ENCODE peak calls at places on chromosomes 16 and 17, in six cellular contexts. One of them, this sample, is unnamed.
A peak's percentile ranks its signal among the peaks of the same experiment; 100 is the strongest.

GRCh38 chr17:62857526-62857925 is 49.4 kb upstream of the MARCHF10 start:
- DNase-seq in endothelial cell of umbilical vein: no peak
- DNase-seq in spleen: no peak
- DNase-seq in stomach: no peak
- DNase-seq in body of pancreas: no peak
- DNase-seq in PC-3: no peak
- DNase-seq in this sample: no peak

GRCh38 chr17:21360048-21360447 is 16.1 kb upstream of the KCNJ12 start:
- DNase-seq in endothelial cell of umbilical vein: no peak
- DNase-seq in spleen: no peak
- DNase-seq in stomach: no peak
- DNase-seq in body of pancreas: no peak
- DNase-seq in PC-3: no peak
- DNase-seq in this sample: no peak

GRCh38 chr16:52235186-52235585 is 311.8 kb downstream of the TOX3 start:
- DNase-seq in endothelial cell of umbilical vein: no peak
- DNase-seq in spleen: no peak
- DNase-seq in stomach: no peak
- DNase-seq in body of pancreas: no peak
- DNase-seq in PC-3: no peak
- DNase-seq in this sample: no peak

GRCh38 chr16:68737046-68737729 is at the start of gene CDH1:
- DNase-seq in endothelial cell of umbilical vein: no peak
- DNase-seq in spleen: peak; percentile 79
- DNase-seq in stomach: peak; percentile 97
- DNase-seq in body of pancreas: peak; percentile 98
- DNase-seq in PC-3: peak; percentile 86
- DNase-seq in this sample: no peak

GRCh38 chr17:20774472-20775135 is 195.1 kb downstream of the CDRT15L2 start:
- DNase-seq in endothelial cell of umbilical vein: no peak
- DNase-seq in spleen: no peak
- DNase-seq in stomach: no peak
- DNase-seq in body of pancreas: no peak
- DNase-seq in PC-3: no peak
- DNase-seq in this sample: no peak

GRCh38 chr16:22671301-22672076 is 142.5 kb upstream of the HS3ST2 start:
- DNase-seq in endothelial cell of umbilical vein: no peak
- DNase-seq in spleen: no peak
- DNase-seq in stomach: no peak
- DNase-seq in body of pancreas: no peak
- DNase-seq in PC-3: peak; percentile 43
- DNase-seq in this sample: no peak

GRCh38 chr17:58329035-58329807 is 626 bp upstream of the TSPOAP1 start:
- DNase-seq in endothelial cell of umbilical vein: no peak
- DNase-seq in spleen: peak; percentile 93
- DNase-seq in stomach: peak; percentile 37
- DNase-seq in body of pancreas: no peak
- DNase-seq in PC-3: no peak
- DNase-seq in this sample: peak; percentile 83

GRCh38 chr16:89695875-89696597 is 5.5 kb downstream of the SPATA2L start:
- DNase-seq in endothelial cell of umbilical vein: no peak
- DNase-seq in spleen: peak; percentile 71
- DNase-seq in stomach: no peak
- DNase-seq in body of pancreas: no peak
- DNase-seq in PC-3: no peak
- DNase-seq in this sample: no peak

GRCh38 chr17:80117491-80118401 is 16.4 kb downstream of the GAA start:
- DNase-seq in endothelial cell of umbilical vein: no peak
- DNase-seq in spleen: peak; percentile 74
- DNase-seq in stomach: no peak
- DNase-seq in body of pancreas: no peak
- DNase-seq in PC-3: no peak
- DNase-seq in this sample: no peak
- H3K4me1 ChIP-seq in endothelial cell of umbilical vein: no peaks in the 10 kb centered on the region
- H3K4me1 ChIP-seq in spleen: no peaks in the 10 kb centered on the region
- H3K4me1 ChIP-seq in stomach: no peaks in the 10 kb centered on the region
- H3K4me1 ChIP-seq in body of pancreas: no peaks in the 10 kb centered on the region
- H3K4me1 ChIP-seq in PC-3: no peaks in the 10 kb centered on the region
- H3K4me1 ChIP-seq in this sample: no peaks in the 10 kb centered on the region

GRCh38 chr17:64455993-64456885 is 7.3 kb downstream of the MILR1 start:
- DNase-seq in endothelial cell of umbilical vein: no peak
- DNase-seq in spleen: no peak
- DNase-seq in stomach: no peak
- DNase-seq in body of pancreas: no peak
- DNase-seq in PC-3: no peak
- DNase-seq in this sample: no peak
- H3K4me3 ChIP-seq in endothelial cell of umbilical vein: no peak overlapping the region
- H3K4me3 ChIP-seq in spleen: no peak overlapping the region
- H3K4me3 ChIP-seq in stomach: no peak overlapping the region
- H3K4me3 ChIP-seq in body of pancreas: no peak overlapping the region
- H3K4me3 ChIP-seq in PC-3: no peak overlapping the region
- H3K4me3 ChIP-seq in this sample: no peak overlapping the region

GRCh38 chr17:9661027-9661426 is 15.7 kb downstream of the USP43 start:
- DNase-seq in endothelial cell of umbilical vein: no peak
- DNase-seq in spleen: no peak
- DNase-seq in stomach: no peak
- DNase-seq in body of pancreas: no peak
- DNase-seq in PC-3: no peak
- DNase-seq in this sample: no peak

GRCh38 chr17:9658593-9659211 is 13.4 kb downstream of the USP43 start:
- DNase-seq in endothelial cell of umbilical vein: no peak
- DNase-seq in spleen: no peak
- DNase-seq in stomach: no peak
- DNase-seq in body of pancreas: no peak
- DNase-seq in PC-3: no peak
- DNase-seq in this sample: peak; percentile 50
- H3K27me3 ChIP-seq in endothelial cell of umbilical vein: no peaks in the 10 kb centered on the region
- H3K27me3 ChIP-seq in spleen: no peaks in the 10 kb centered on the region
- H3K27me3 ChIP-seq in stomach: no peaks in the 10 kb centered on the region
- H3K27me3 ChIP-seq in body of pancreas: no peaks in the 10 kb centered on the region
- H3K27me3 ChIP-seq in PC-3: no peaks in the 10 kb centered on the region
- H3K27me3 ChIP-seq in this sample: no peaks in the 10 kb centered on the region

DNA sequence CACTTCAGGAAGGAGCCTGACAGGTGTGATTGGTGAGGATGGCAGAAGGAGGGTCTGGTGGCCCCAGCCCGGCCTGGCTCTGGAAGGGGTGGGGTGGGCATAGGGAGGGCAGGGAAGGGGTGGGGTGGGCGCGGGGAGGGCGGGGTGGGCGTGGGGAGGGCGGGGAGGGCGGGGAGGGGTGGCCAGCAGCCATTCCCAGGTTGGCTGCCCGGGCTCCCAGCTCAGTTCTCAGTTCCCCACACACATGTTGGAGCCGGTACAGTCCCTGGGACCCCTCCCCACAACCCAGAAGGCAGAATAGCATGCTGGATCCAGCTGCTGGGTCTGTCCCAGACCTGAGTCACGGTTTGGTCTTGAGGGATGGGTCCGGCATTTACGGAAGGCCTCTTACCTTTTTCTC is 6.2 kb downstream of the MRPL28 start:
- DNase-seq in endothelial cell of umbilical vein: no peak
- DNase-seq in spleen: no peak
- DNase-seq in stomach: no peak
- DNase-seq in body of pancreas: no peak
- DNase-seq in PC-3: no peak
- DNase-seq in this sample: no peak
- H3K4me1 ChIP-seq in endothelial cell of umbilical vein: no peaks in the 10 kb centered on the region
- H3K4me1 ChIP-seq in spleen: no peaks in the 10 kb centered on the region
- H3K4me1 ChIP-seq in stomach: peaks cover 16% of the 10 kb centered on the region
- H3K4me1 ChIP-seq in body of pancreas: peaks cover 16% of the 10 kb centered on the region
- H3K4me1 ChIP-seq in PC-3: peaks cover 2% of the 10 kb centered on the region
- H3K4me1 ChIP-seq in this sample: no peaks in the 10 kb centered on the region

GRCh38 chr16:25031132-25031440 is 15.9 kb upstream of the ARHGAP17 start:
- DNase-seq in endothelial cell of umbilical vein: no peak
- DNase-seq in spleen: no peak
- DNase-seq in stomach: no peak
- DNase-seq in body of pancreas: no peak
- DNase-seq in PC-3: no peak
- DNase-seq in this sample: no peak

GRCh38 chr16:25033852-25034251 is 18.7 kb upstream of the ARHGAP17 start:
- DNase-seq in endothelial cell of umbilical vein: no peak
- DNase-seq in spleen: no peak
- DNase-seq in stomach: no peak
- DNase-seq in body of pancreas: no peak
- DNase-seq in PC-3: no peak
- DNase-seq in this sample: no peak

GRCh38 chr16:25031441-25032307 is 16.5 kb upstream of the ARHGAP17 start:
- DNase-seq in endothelial cell of umbilical vein: peak; percentile 96
- DNase-seq in spleen: peak; percentile 97
- DNase-seq in stomach: peak; percentile 87
- DNase-seq in body of pancreas: peak; percentile 92
- DNase-seq in PC-3: peak; percentile 94
- DNase-seq in this sample: peak; percentile 87

GRCh38 chr16:25027781-25028180 is 12.6 kb upstream of the ARHGAP17 start:
- DNase-seq in endothelial cell of umbilical vein: no peak
- DNase-seq in spleen: no peak
- DNase-seq in stomach: no peak
- DNase-seq in body of pancreas: no peak
- DNase-seq in PC-3: no peak
- DNase-seq in this sample: no peak

GRCh38 chr16:25030420-25031131 is 15.4 kb upstream of the ARHGAP17 start:
- DNase-seq in endothelial cell of umbilical vein: no peak
- DNase-seq in spleen: no peak
- DNase-seq in stomach: no peak
- DNase-seq in body of pancreas: no peak
- DNase-seq in PC-3: no peak
- DNase-seq in this sample: peak; percentile 58
- H3K4me3 ChIP-seq in endothelial cell of umbilical vein: no peak overlapping the region
- H3K4me3 ChIP-seq in spleen: peak overlapping the region; percentile 89
- H3K4me3 ChIP-seq in stomach: peak overlapping the region; percentile 87
- H3K4me3 ChIP-seq in body of pancreas: no peak overlapping the region
- H3K4me3 ChIP-seq in PC-3: peak overlapping the region; percentile 51
- H3K4me3 ChIP-seq in this sample: peak overlapping the region; percentile 30

DNA sequence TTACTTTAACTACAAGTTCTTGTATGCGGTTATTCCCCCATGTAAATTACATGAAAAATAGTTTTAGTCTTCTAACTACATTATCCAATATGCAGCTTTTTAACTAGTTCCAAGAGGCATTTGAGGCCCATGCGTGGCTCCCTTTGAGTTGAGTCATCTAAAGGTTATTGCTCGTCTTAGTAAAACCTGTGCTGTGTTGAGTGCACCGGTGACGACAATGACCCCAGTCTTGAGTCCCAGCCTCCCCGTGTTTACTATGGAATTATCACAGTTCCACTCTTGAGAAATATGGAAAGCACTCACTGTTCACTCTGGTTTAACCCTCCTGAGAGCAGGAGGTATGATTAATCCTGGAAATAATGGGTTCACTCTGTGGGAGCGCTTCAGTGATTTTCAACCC is 119.2 kb downstream of the PITPNC1 start:
- DNase-seq in endothelial cell of umbilical vein: no peak
- DNase-seq in spleen: no peak
- DNase-seq in stomach: no peak
- DNase-seq in body of pancreas: no peak
- DNase-seq in PC-3: no peak
- DNase-seq in this sample: no peak
- H3K27me3 ChIP-seq in endothelial cell of umbilical vein: no peaks in the 10 kb centered on the region
- H3K27me3 ChIP-seq in spleen: no peaks in the 10 kb centered on the region
- H3K27me3 ChIP-seq in stomach: no peaks in the 10 kb centered on the region
- H3K27me3 ChIP-seq in body of pancreas: no peaks in the 10 kb centered on the region
- H3K27me3 ChIP-seq in PC-3: no peaks in the 10 kb centered on the region
- H3K27me3 ChIP-seq in this sample: no peaks in the 10 kb centered on the region

GRCh38 chr16:17962726-17963125 is 373.8 kb downstream of the NPIPA8 start:
- DNase-seq in endothelial cell of umbilical vein: no peak
- DNase-seq in spleen: no peak
- DNase-seq in stomach: no peak
- DNase-seq in body of pancreas: no peak
- DNase-seq in PC-3: no peak
- DNase-seq in this sample: no peak
- H3K4me1 ChIP-seq in endothelial cell of umbilical vein: no peaks in the 10 kb centered on the region
- H3K4me1 ChIP-seq in spleen: no peaks in the 10 kb centered on the region
- H3K4me1 ChIP-seq in stomach: no peaks in the 10 kb centered on the region
- H3K4me1 ChIP-seq in body of pancreas: no peaks in the 10 kb centered on the region
- H3K4me1 ChIP-seq in PC-3: no peaks in the 10 kb centered on the region
- H3K4me1 ChIP-seq in this sample: no peaks in the 10 kb centered on the region

DNA sequence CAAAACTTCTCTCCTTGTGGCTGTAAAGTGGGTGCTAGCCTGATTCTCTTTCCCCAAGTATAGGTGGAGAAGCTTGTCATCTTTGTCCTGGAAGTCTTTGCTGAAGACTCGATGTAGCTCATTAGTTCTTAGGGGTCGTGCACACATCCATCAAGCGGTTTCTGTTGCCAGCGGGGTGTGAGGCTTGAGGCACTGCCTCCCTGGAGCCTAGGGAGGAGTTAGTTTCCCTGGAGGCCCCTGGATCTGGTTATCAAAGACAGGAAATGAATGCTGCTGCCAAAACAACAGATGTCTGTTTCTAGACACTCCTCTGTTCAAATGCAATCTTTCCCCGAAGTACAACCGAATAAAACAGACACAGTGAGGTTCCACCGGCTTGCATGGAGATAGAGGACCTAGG is 17.4 kb downstream of the HS3ST4 start:
- DNase-seq in endothelial cell of umbilical vein: no peak
- DNase-seq in spleen: no peak
- DNase-seq in stomach: no peak
- DNase-seq in body of pancreas: no peak
- DNase-seq in PC-3: no peak
- DNase-seq in this sample: no peak
- H3K4me3 ChIP-seq in endothelial cell of umbilical vein: no peak overlapping the region
- H3K4me3 ChIP-seq in spleen: no peak overlapping the region
- H3K4me3 ChIP-seq in stomach: no peak overlapping the region
- H3K4me3 ChIP-seq in body of pancreas: no peak overlapping the region
- H3K4me3 ChIP-seq in PC-3: no peak overlapping the region
- H3K4me3 ChIP-seq in this sample: no peak overlapping the region

GRCh38 chr16:14244344-14245010 is 173.4 kb downstream of the MRTFB start:
- DNase-seq in endothelial cell of umbilical vein: no peak
- DNase-seq in spleen: no peak
- DNase-seq in stomach: no peak
- DNase-seq in body of pancreas: no peak
- DNase-seq in PC-3: no peak
- DNase-seq in this sample: no peak
- H3K27me3 ChIP-seq in endothelial cell of umbilical vein: no peaks in the 10 kb centered on the region
- H3K27me3 ChIP-seq in spleen: no peaks in the 10 kb centered on the region
- H3K27me3 ChIP-seq in stomach: no peaks in the 10 kb centered on the region
- H3K27me3 ChIP-seq in body of pancreas: no peaks in the 10 kb centered on the region
- H3K27me3 ChIP-seq in PC-3: no peaks in the 10 kb centered on the region
- H3K27me3 ChIP-seq in this sample: no peaks in the 10 kb centered on the region

This sample was measured in Peyer's patch.